ENCODE peak calls at places on chromosomes 13 and 19, in four cellular contexts. One of them, this sample, is unnamed.

GRCh38 chr19:40556953-40557530 is 19.6 kb upstream of the SHKBP1 start:
- DNase-seq in T follicular helper cell: no peak
- DNase-seq in AG09309: no peak
- DNase-seq in NCI-H510A treated with DMSO at 0.1 percent for 48 hours: no peak
- DNase-seq in this sample: no peak

GRCh38 chr19:29679598-29680210 is 14.4 kb downstream of the PLEKHF1 start:
- DNase-seq in AG09309: no peak
- DNase-seq in NCI-H510A treated with DMSO at 0.1 percent for 48 hours: no peak
- DNase-seq in T follicular helper cell: no peak
- DNase-seq in this sample: no peak

GRCh38 chr19:43430142-43430710 is 15.5 kb downstream of the TEX101 start:
- DNase-seq in AG09309: no peak
- DNase-seq in NCI-H510A treated with DMSO at 0.1 percent for 48 hours: no peak
- DNase-seq in T follicular helper cell: no peak
- DNase-seq in this sample: no peak

GRCh38 chr19:33704271-33704670 is 82.5 kb downstream of the CHST8 start:
- DNase-seq in NCI-H510A treated with DMSO at 0.1 percent for 48 hours: no peak
- DNase-seq in T follicular helper cell: no peak
- DNase-seq in AG09309: no peak
- DNase-seq in this sample: no peak

GRCh38 chr19:632228-633067 is 889 bp downstream of the POLRMT start:
- DNase-seq in NCI-H510A treated with DMSO at 0.1 percent for 48 hours: peak; percentile 19
- DNase-seq in T follicular helper cell: no peak
- DNase-seq in AG09309: no peak
- DNase-seq in this sample: no peak

GRCh38 chr13:40770609-40770933 is 419 bp downstream of the MRPS31 start:
- DNase-seq in AG09309: no peak
- DNase-seq in T follicular helper cell: no peak
- DNase-seq in NCI-H510A treated with DMSO at 0.1 percent for 48 hours: no peak
- DNase-seq in this sample: no peak

GRCh38 chr13:52446265-52446664 is 4.2 kb downstream of the VPS36 start:
- DNase-seq in NCI-H510A treated with DMSO at 0.1 percent for 48 hours: no peak
- DNase-seq in T follicular helper cell: no peak
- DNase-seq in AG09309: no peak
- DNase-seq in this sample: no peak

GRCh38 chr13:51874651-51875050 is 12.9 kb downstream of the CCDC70 start:
- DNase-seq in T follicular helper cell: no peak
- DNase-seq in NCI-H510A treated with DMSO at 0.1 percent for 48 hours: peak; percentile 27
- DNase-seq in AG09309: no peak
- DNase-seq in this sample: no peak

GRCh38 chr13:98650376-98651107 is 73.6 kb upstream of the STK24 start:
- DNase-seq in T follicular helper cell: no peak
- DNase-seq in NCI-H510A treated with DMSO at 0.1 percent for 48 hours: no peak
- DNase-seq in AG09309: no peak
- DNase-seq in this sample: no peak

GRCh38 chr19:50695251-50696064 is 24.1 kb downstream of the SHANK1 start:
- DNase-seq in AG09309: no peak
- DNase-seq in NCI-H510A treated with DMSO at 0.1 percent for 48 hours: no peak
- DNase-seq in T follicular helper cell: no peak
- DNase-seq in this sample: no peak

GRCh38 chr13:103539265-103539664 is 473.0 kb upstream of the SLC10A2 start:
- DNase-seq in NCI-H510A treated with DMSO at 0.1 percent for 48 hours: peak; percentile 88
- DNase-seq in T follicular helper cell: no peak
- DNase-seq in AG09309: no peak
- DNase-seq in this sample: no peak

GRCh38 chr19:43506629-43507028 is 2.1 kb upstream of the PHLDB3 start:
- DNase-seq in NCI-H510A treated with DMSO at 0.1 percent for 48 hours: no peak
- DNase-seq in AG09309: no peak
- DNase-seq in T follicular helper cell: no peak
- DNase-seq in this sample: no peak

GRCh38 chr13:112053167-112053743 is 13.7 kb upstream of the SOX1 start:
- DNase-seq in AG09309: no peak
- DNase-seq in T follicular helper cell: no peak
- DNase-seq in NCI-H510A treated with DMSO at 0.1 percent for 48 hours: no peak
- DNase-seq in this sample: no peak